ENCODE peak calls at places on chromosomes 12 and 14, in nine cellular contexts. J is upper lobe of left lung, V is AG09309, R is RWPE1, C is NB4, O is body of pancreas, U is progenitor cell of endocrine pancreas, P is mammary epithelial cell, D is breast epithelium. B is an unnamed sample.

GRCh38 chr14:71711619-71712018 is 220.6 kb upstream of the RGS6 start:
- DNase-seq in D (peak), J (no peak), U (no peak), R (peak), O (no peak), C (no peak), V (peak), P (peak), B (no peak)

GRCh38 chr14:54094765-54095164 is 138.1 kb upstream of the BMP4 start:
- DNase-seq in R (peak), J (no peak), D (no peak), V (no peak), U (no peak), O (no peak), P (no peak), C (no peak), B (no peak)

GRCh38 chr12:7695159-7695930 is at the start of gene GDF3:
- DNase-seq in C (no peak), J (peak), D (no peak), U (no peak), O (peak), P (no peak), V (no peak), R (no peak), B (no peak)

GRCh38 chr14:106506901-106507305 is 980.5 kb downstream of the TMEM121 start:
- DNase-seq in D (no peak), U (no peak), R (no peak), J (no peak), C (no peak), O (no peak), P (no peak), V (no peak), B (no peak)

GRCh38 chr12:50375802-50376201 is 20.6 kb downstream of the FAM186A start:
- DNase-seq in R (no peak), D (no peak), C (no peak), P (no peak), J (no peak), O (no peak), V (no peak), U (no peak), B (no peak)

GRCh38 chr14:76926521-76927251 is 100.5 kb downstream of the LRRC74A start:
- DNase-seq in D (no peak), P (no peak), V (no peak), J (no peak), O (peak), R (no peak), C (peak), U (no peak), B (no peak)

GRCh38 chr12:48489012-48489411 is 6.7 kb downstream of the C12orf54 start:
- DNase-seq in O (no peak), J (no peak), P (peak), D (no peak), R (peak), V (no peak), C (no peak), U (no peak), B (no peak)

GRCh38 chr14:69459122-69459521 is 25.4 kb upstream of the PLEKHD1 start:
- DNase-seq in P (no peak), O (no peak), R (no peak), C (no peak), J (no peak), D (no peak), V (no peak), U (no peak), B (no peak)

GRCh38 chr12:75478395-75478794 is 2.2 kb upstream of the GLIPR1 start:
- DNase-seq in C (peak), V (no peak), P (peak), J (peak), O (no peak), D (no peak), U (no peak), R (no peak), B (no peak)

GRCh38 chr14:37985826-37986470 is 221.8 kb upstream of the SSTR1 start:
- DNase-seq in R (peak), V (peak), C (peak), O (peak), D (no peak), U (peak), P (no peak), J (peak), B (no peak)

GRCh38 chr12:51915003-51915625 is 7.8 kb downstream of the ACVRL1 start:
- DNase-seq in D (no peak), R (no peak), C (no peak), U (no peak), O (no peak), J (no peak), V (no peak), P (no peak), B (no peak)

GRCh38 chr12:51911788-51912711 is 4.7 kb downstream of the ACVRL1 start:
- DNase-seq in J (peak), C (peak), U (no peak), D (no peak), O (no peak), V (no peak), R (no peak), P (no peak), B (no peak)

GRCh38 chr12:51914034-51914923 is 7.0 kb downstream of the ACVRL1 start:
- DNase-seq in V (no peak), R (no peak), D (no peak), U (no peak), O (no peak), C (no peak), P (no peak), J (no peak), B (no peak)

GRCh38 chr12:51911307-51911706 is 4.0 kb downstream of the ACVRL1 start:
- DNase-seq in C (no peak), D (no peak), R (no peak), V (no peak), J (no peak), U (no peak), O (no peak), P (no peak), B (no peak)

GRCh38 chr12:51913071-51914033 is 6.0 kb downstream of the ACVRL1 start:
- DNase-seq in U (no peak), C (peak), P (no peak), R (no peak), O (no peak), J (no peak), D (no peak), V (no peak), B (no peak)
- TF ChIP-seq CTCF in U (peak), C (peak), P (no peak), R (no peak), O (no peak), J (peak), D (no peak), V (no peak), B (no peak)

DNA sequence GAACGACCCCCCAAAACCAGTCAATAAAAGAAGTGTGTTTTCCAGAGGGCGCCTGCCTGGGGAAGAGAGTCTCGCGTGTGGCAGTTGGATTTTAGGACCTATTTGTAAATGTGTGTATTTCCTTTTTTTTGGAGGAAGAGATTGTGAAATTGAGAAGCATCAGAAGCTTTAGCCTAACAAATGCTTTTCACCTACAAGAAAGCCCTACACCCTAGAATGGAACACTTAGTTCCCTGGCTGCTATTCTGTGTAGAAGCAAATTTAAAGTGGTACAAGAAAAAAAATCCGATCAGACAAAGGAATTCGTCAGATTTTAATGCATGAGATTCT is 1.4 kb downstream of the RCOR1 start:
- DNase-seq in P (no peak), J (no peak), V (no peak), D (no peak), R (no peak), C (peak), O (no peak), U (no peak), B (no peak)
- TF ChIP-seq CTCF in P (no peak), J (no peak), V (no peak), D (no peak), R (no peak), C (no peak), O (no peak), U (no peak), B (no peak)

GRCh38 chr12:113868365-113868764 is 97.8 kb downstream of the RBM19 start:
- DNase-seq in R (no peak), V (no peak), U (no peak), D (no peak), J (no peak), O (no peak), C (no peak), P (no peak), B (no peak)

GRCh38 chr12:113870890-113871289 is 95.2 kb downstream of the RBM19 start:
- DNase-seq in P (no peak), D (no peak), R (no peak), C (no peak), J (no peak), O (no peak), V (no peak), U (no peak), B (no peak)

GRCh38 chr12:113866496-113866895 is 99.6 kb downstream of the RBM19 start:
- DNase-seq in C (no peak), D (no peak), P (no peak), O (no peak), U (no peak), V (no peak), J (no peak), R (no peak), B (no peak)

GRCh38 chr12:113870035-113870434 is 96.1 kb downstream of the RBM19 start:
- DNase-seq in R (no peak), P (no peak), V (no peak), D (no peak), C (no peak), U (no peak), O (no peak), J (no peak), B (no peak)

GRCh38 chr12:113867258-113867657 is 98.9 kb downstream of the RBM19 start:
- DNase-seq in U (no peak), P (no peak), O (no peak), R (peak), C (no peak), J (no peak), D (no peak), V (no peak), B (no peak)
- TF ChIP-seq CTCF in U (peak), P (peak), O (no peak), R (no peak), C (peak), J (no peak), D (no peak), V (peak), B (no peak)

GRCh38 chr12:107079172-107080011 is 14.0 kb downstream of the CRY1 start:
- DNase-seq in C (peak), V (no peak), O (no peak), J (no peak), D (no peak), P (peak), R (no peak), U (no peak), B (no peak)
- TF ChIP-seq CTCF in C (peak), V (peak), O (peak), J (peak), D (no peak), P (peak), R (peak), U (peak), B (no peak)

DNA sequence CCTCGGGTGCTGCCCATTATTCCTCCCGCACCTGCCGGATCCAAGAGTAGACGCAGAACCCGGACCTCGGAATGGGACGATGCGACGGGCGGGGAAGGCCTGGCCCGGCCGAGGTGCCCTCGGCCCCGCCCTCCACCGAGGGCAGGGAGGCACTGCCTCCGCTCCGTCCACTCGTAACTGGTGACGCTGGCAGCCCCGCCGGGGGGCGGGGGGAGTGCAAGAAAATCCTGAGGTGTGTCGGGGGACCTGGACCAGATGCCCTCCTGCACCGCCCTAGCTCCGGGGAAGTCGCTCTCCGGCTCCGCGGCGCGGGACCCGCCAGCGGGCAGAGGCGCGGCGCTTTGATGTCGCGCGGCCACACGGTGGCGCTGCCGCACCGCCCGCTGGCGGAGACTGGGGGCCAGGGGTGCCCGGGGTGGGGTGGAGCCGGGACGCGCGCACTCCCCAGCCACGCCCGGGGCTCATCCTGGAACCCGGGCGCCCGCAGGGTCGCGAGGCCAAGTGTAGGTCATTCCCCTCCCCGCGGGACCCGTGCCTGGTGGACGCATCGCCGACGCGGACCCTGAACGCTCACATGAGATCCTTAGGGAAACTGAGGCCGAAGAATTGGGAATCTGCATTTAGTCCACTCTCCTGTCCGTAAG is 202.8 kb downstream of the TTC8 start:
- DNase-seq in O (peak), D (no peak), C (peak), U (peak), J (peak), R (peak), V (no peak), P (peak), B (peak)
- TF ChIP-seq CTCF in O (peak), D (peak), C (peak), U (peak), J (peak), R (peak), V (peak), P (peak), B (peak)

DNA sequence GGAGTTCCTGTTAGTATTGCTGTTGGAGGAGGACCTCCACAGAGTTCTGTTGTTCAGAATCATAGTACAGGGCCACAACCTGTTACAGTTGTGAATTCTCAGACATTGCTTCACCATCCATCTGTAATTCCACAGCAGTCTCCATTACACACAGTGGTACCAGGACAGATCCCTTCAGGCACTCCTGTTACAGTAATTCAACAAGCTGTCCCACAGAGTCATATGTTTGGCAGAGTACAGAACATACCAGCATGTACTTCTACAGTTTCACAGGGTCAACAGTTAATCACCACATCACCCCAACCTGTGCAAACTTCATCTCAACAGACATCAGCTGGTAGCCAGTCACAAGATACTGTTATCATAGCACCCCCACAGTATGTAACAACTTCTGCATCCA is 120.8 kb downstream of the ARID2 start:
- DNase-seq in C (no peak), U (no peak), J (no peak), R (no peak), O (no peak), V (no peak), D (no peak), P (no peak), B (no peak)
- TF ChIP-seq CTCF in C (no peak), U (no peak), J (no peak), R (no peak), O (no peak), V (no peak), D (no peak), P (no peak), B (no peak)

GRCh38 chr12:96500686-96501085 is 11.3 kb downstream of the CFAP54 start:
- DNase-seq in J (no peak), C (peak), R (no peak), P (no peak), O (no peak), U (no peak), V (no peak), D (no peak), B (no peak)
- TF ChIP-seq CTCF in J (no peak), C (no peak), R (no peak), P (peak), O (no peak), U (no peak), V (peak), D (no peak), B (no peak)

GRCh38 chr14:95396221-95396620 is 76.5 kb upstream of the CLMN start:
- DNase-seq in D (no peak), O (no peak), R (no peak), J (no peak), P (no peak), U (no peak), C (no peak), V (no peak), B (no peak)
- TF ChIP-seq CTCF in D (no peak), O (no peak), R (no peak), J (no peak), P (no peak), U (no peak), C (no peak), V (no peak), B (no peak)

DNA sequence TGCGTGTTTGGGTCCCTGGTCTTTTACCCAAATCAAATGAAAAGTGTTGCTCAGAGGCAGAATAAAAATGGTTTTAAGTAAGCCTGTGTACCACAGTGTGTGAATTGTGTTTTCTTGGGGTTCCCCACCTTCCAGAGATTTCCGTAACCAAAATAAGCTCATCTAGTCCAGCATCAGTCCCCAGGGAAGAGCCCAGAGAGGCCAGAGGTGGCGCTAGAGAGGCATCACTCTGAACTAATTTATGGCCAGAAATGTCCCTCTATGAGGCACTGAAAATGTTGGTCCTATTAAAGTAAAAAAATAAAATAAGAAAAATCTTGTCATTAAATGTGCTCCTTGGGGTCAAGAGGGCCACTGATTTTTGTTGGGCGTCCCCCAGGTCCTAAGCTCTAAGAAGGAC is 24.9 kb upstream of the PRKAB1 start:
- DNase-seq in U (no peak), J (no peak), C (peak), R (no peak), O (no peak), D (no peak), P (no peak), V (no peak), B (no peak)
- TF ChIP-seq CTCF in U (peak), J (no peak), C (peak), R (no peak), O (no peak), D (no peak), P (peak), V (peak), B (no peak)

B was measured in activated B cell treated with CpG ODN at 0.5 μM for 24 hours.